ENCODE peak calls at places on chromosomes 7 and 10, in six cellular contexts. Q is psoas muscle, B is HCT116, C is PC-3, O is lower lobe of right lung, V is fibroblast of pulmonary artery. L is an unnamed sample.

GRCh38 chr10:43048301-43049051 is 28.4 kb upstream of the RET start:
- DNase-seq in C (no peak), O (peak), V (no peak), Q (no peak), B (no peak), L (no peak)

GRCh38 chr7:51067757-51068156 is 248.9 kb downstream of the COBL start:
- DNase-seq in C (peak), O (no peak), B (peak), V (peak), Q (no peak), L (peak)

GRCh38 chr10:14750900-14751575 is 23.7 kb downstream of the FAM107B start:
- DNase-seq in V (no peak), C (no peak), O (no peak), Q (peak), B (no peak), L (no peak)

GRCh38 chr10:24914148-24914547 is 38.3 kb downstream of the PRTFDC1 start:
- DNase-seq in B (no peak), O (no peak), Q (no peak), V (no peak), C (no peak), L (no peak)

GRCh38 chr7:41118490-41118889 is 584.4 kb downstream of the INHBA start:
- DNase-seq in O (no peak), V (no peak), C (no peak), Q (no peak), B (no peak), L (no peak)

GRCh38 chr7:129502708-129503685 is 666 bp downstream of the SMKR1 start:
- DNase-seq in C (no peak), Q (peak), O (no peak), B (no peak), V (no peak), L (no peak)

GRCh38 chr10:130498934-130499333 is 362.7 kb downstream of the GLRX3 start:
- DNase-seq in O (no peak), B (no peak), Q (no peak), V (no peak), C (no peak), L (no peak)

GRCh38 chr7:17690030-17690429 is 250.3 kb downstream of the SNX13 start:
- DNase-seq in Q (no peak), O (no peak), C (peak), V (peak), B (no peak), L (peak)

GRCh38 chr10:69728335-69728861 is 73.3 kb upstream of the COL13A1 start:
- DNase-seq in Q (no peak), B (no peak), O (no peak), C (peak), V (peak), L (no peak)

GRCh38 chr7:138785587-138786437 is 12.0 kb upstream of the TMEM213 start:
- DNase-seq in O (no peak), V (peak), Q (no peak), B (peak), C (peak), L (no peak)

GRCh38 chr7:25753837-25754236 is 398.2 kb upstream of the NFE2L3 start:
- DNase-seq in O (no peak), V (no peak), B (no peak), C (no peak), Q (no peak), L (no peak)

GRCh38 chr7:128879939-128880746 is 17.5 kb downstream of the ATP6V1F start:
- DNase-seq in Q (peak), C (peak), B (no peak), V (peak), O (peak), L (no peak)

GRCh38 chr7:31114593-31115343 is 62.7 kb downstream of the ADCYAP1R1 start:
- DNase-seq in B (no peak), C (peak), V (peak), Q (no peak), O (no peak), L (no peak)

GRCh38 chr10:133087679-133088523 is at the start of gene ADGRA1:
- DNase-seq in B (no peak), Q (no peak), O (no peak), C (no peak), V (no peak), L (no peak)

GRCh38 chr7:33774762-33775523 is 130.4 kb upstream of the BMPER start:
- DNase-seq in V (peak), C (peak), Q (peak), B (no peak), O (no peak), L (no peak)

GRCh38 chr10:126592901-126593300 is 77.6 kb downstream of the C10orf90 start:
- DNase-seq in Q (no peak), B (no peak), V (no peak), O (no peak), C (peak), L (no peak)

GRCh38 chr7:131157530-131158243 is 170.0 kb upstream of the MKLN1 start:
- DNase-seq in Q (peak), V (peak), B (no peak), C (no peak), O (peak), L (no peak)

GRCh38 chr7:139523988-139524815 is 717 bp downstream of the CLEC2L start:
- DNase-seq in V (no peak), B (no peak), O (no peak), Q (no peak), C (no peak), L (no peak)

GRCh38 chr7:44057849-44058758 is 7.3 kb downstream of the PGAM2 start:
- DNase-seq in B (no peak), Q (peak), O (no peak), C (no peak), V (no peak), L (no peak)

GRCh38 chr10:89262331-89263020 is 10.9 kb upstream of the LIPA start:
- DNase-seq in Q (no peak), O (no peak), V (no peak), B (no peak), C (peak), L (no peak)

GRCh38 chr10:10438335-10439123 is 579.1 kb upstream of the CELF2 start:
- DNase-seq in B (no peak), V (no peak), Q (no peak), O (no peak), C (no peak), L (no peak)

GRCh38 chr7:43664681-43665080 is 64.6 kb downstream of the COA1 start:
- DNase-seq in V (no peak), Q (no peak), B (no peak), O (no peak), C (no peak), L (no peak)

GRCh38 chr7:106281919-106282318 is 2.9 kb downstream of the NAMPT start:
- DNase-seq in B (no peak), V (peak), C (no peak), Q (no peak), O (no peak), L (no peak)

GRCh38 chr7:70694909-70695803 is 436.8 kb upstream of the GALNT17 start:
- DNase-seq in B (no peak), C (no peak), Q (peak), V (peak), O (no peak), L (no peak)

GRCh38 chr10:60434418-60435046 is 44.9 kb upstream of the ANK3 start:
- DNase-seq in B (peak), V (peak), Q (no peak), C (peak), O (no peak), L (peak)

GRCh38 chr7:157496426-157497275 is 159.8 kb downstream of the DNAJB6 start:
- DNase-seq in Q (no peak), B (no peak), V (no peak), O (no peak), C (no peak), L (no peak)

GRCh38 chr7:105743351-105743812 is 133.0 kb downstream of the ATXN7L1 start:
- DNase-seq in V (no peak), C (no peak), B (no peak), O (no peak), Q (no peak), L (no peak)

GRCh38 chr10:118259288-118259906 is 82.7 kb downstream of the FAM204A start:
- DNase-seq in C (peak), V (peak), O (no peak), Q (no peak), B (peak), L (no peak)

GRCh38 chr10:132372516-132373095 is 24.4 kb upstream of the PWWP2B start:
- DNase-seq in V (no peak), B (no peak), Q (no peak), C (no peak), O (peak), L (no peak)

GRCh38 chr10:66783296-66783695 is 142.5 kb upstream of the LRRTM3 start:
- DNase-seq in V (no peak), C (peak), B (no peak), Q (no peak), O (no peak), L (no peak)

GRCh38 chr10:103610083-103610472 is 116.6 kb downstream of the NEURL1 start:
- DNase-seq in B (no peak), C (no peak), Q (no peak), O (no peak), V (no peak), L (no peak)

GRCh38 chr10:91201213-91201996 is 19.1 kb upstream of the PCGF5 start:
- DNase-seq in Q (no peak), B (no peak), O (no peak), C (no peak), V (no peak), L (no peak)

GRCh38 chr7:4612939-4613841 is 68.9 kb upstream of the FOXK1 start:
- DNase-seq in B (no peak), O (no peak), V (peak), C (no peak), Q (no peak), L (no peak)

GRCh38 chr7:54252256-54253035 is 289.7 kb upstream of the VSTM2A start:
- DNase-seq in V (no peak), B (no peak), Q (no peak), O (no peak), C (peak), L (no peak)

GRCh38 chr10:69869291-69869841 is 67.7 kb downstream of the COL13A1 start:
- DNase-seq in C (peak), Q (peak), B (peak), O (no peak), V (peak), L (no peak)

GRCh38 chr7:131164025-131164899 is 163.4 kb upstream of the MKLN1 start:
- DNase-seq in C (peak), V (peak), O (no peak), Q (no peak), B (peak), L (no peak)

DNA sequence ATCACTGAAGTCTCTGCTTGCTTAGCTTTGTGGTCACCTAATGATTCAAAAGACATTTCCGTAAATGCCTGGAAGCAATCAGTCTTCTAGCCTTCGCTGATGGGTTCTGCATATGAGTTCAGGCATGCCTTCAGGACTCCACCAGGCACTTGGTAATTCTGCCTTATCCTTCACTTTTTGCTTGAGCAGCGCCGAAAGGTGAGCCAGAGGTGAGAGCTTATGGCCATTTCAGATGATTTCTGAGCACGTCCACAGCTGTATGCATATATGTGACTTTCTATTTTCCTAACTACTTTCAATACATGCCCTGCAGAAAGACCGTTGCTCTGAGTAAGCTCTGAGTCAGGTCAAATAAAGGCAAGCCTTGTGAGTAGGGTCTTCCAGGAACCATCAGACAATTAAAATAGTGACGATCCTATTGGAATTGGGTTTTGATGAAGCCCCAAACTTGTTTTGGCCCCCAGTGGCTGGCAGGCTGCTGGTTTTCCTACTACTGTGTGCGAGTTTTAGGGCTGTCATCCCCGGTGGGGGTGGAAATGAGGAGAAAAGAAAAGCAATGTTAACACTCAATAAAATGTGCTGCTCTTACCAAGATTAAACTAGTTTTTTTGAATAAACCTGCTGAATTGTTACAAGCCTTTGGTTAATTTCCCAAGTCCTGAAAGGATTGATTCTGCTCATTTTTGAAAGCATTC is 154.4 kb upstream of the AKR1E2 start:
- DNase-seq in B (peak), V (no peak), C (peak), O (no peak), Q (no peak), L (no peak)
- H3K4me3 ChIP-seq in B (peak), V (no peak), C (peak), O (no peak), Q (peak), L (no peak)

GRCh38 chr10:116733566-116733965 is 8.8 kb downstream of the HSPA12A start:
- DNase-seq in V (no peak), B (no peak), C (peak), Q (no peak), O (no peak), L (no peak)

GRCh38 chr10:116741391-116742351 is 695 bp downstream of the HSPA12A start:
- DNase-seq in B (no peak), V (no peak), C (no peak), O (no peak), Q (no peak), L (no peak)

GRCh38 chr10:116738359-116738738 is 4.0 kb downstream of the HSPA12A start:
- DNase-seq in Q (no peak), V (no peak), O (no peak), C (no peak), B (no peak), L (no peak)

GRCh38 chr10:116740971-116741370 is 1.4 kb downstream of the HSPA12A start:
- DNase-seq in C (no peak), V (no peak), Q (no peak), B (no peak), O (no peak), L (no peak)

DNA sequence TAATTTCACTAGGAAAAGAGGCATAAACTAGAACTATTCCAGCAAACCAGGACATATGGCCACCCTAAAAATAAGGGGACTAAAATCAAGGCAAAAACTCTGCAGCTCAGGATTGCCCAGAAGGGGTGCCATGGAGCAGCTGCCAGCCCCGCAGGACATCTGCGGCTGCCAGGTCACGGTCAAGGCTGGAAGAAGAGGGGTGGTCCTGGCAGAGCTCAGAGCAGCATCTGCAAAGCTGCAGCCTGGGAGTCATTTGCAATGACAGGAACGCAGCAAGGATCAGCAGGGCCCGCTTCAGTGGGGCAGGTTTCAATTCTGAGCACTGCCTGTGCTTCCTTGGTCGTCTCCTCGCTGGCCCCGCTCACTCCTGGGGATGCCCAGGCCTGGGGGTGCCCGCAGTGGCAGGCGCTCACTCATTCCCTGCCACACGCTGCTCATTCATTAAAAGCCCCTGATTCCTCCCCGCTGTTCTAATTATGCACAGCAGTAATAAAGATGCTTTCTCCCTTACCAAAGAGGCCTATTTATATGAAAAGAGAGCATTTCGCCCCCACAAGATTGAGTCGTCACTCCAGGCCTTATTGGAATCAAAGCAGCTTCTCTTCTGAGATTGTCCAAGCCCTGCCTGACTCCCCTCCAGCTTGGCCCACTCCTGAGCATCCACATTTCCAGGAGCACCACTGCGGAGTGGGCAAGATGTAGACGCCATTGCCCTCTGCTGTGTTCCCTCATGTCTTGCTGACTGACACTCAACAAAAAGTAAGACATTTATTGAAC is 4.6 kb downstream of the HSPA12A start:
- DNase-seq in Q (no peak), B (no peak), V (no peak), C (no peak), O (no peak), L (no peak)
- TF ChIP-seq CTCF in Q (no peak), B (peak), V (peak), C (peak), O (no peak), L (peak)

GRCh38 chr7:100873599-100874299 is 1.2 kb upstream of the SRRT start:
- DNase-seq in Q (no peak), B (no peak), O (no peak), V (no peak), C (no peak), L (no peak)
- H3K4me3 ChIP-seq in Q (peak), B (peak), O (peak), V (no peak), C (peak), L (peak)

DNA sequence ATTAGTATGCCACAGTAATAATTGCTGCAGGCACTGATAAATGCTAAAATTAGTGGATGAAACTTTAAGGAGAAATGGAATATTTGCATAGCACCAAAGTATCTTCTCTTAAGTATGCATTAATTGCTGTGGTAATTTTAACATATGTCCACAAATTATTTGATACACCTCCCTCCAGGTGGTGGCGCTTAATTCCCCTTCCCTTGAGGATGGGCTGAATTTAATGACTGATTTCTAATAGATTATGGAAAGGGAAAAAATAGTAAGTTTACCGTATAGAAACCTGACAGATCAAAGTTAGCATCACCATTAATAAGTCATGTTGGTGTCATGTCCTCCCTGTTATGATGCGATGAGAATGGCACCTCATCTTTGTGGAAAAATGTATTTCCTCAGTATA is 519.2 kb downstream of the TFEC start:
- DNase-seq in Q (no peak), V (no peak), B (no peak), O (no peak), C (peak), L (no peak)
- TF ChIP-seq CTCF in Q (no peak), V (no peak), B (no peak), O (no peak), C (peak), L (no peak)

GRCh38 chr7:140604076-140604475 is 36.5 kb downstream of the DENND2A start:
- DNase-seq in Q (no peak), C (no peak), B (no peak), O (no peak), V (no peak), L (no peak)
- H3K4me3 ChIP-seq in Q (no peak), C (peak), B (no peak), O (no peak), V (no peak), L (no peak)

GRCh38 chr10:61733358-61733940 is 70.7 kb downstream of the CABCOCO1 start:
- DNase-seq in Q (no peak), V (peak), B (peak), O (no peak), C (peak), L (no peak)
- TF ChIP-seq CTCF in Q (peak), V (peak), B (peak), O (peak), C (peak), L (peak)

DNA sequence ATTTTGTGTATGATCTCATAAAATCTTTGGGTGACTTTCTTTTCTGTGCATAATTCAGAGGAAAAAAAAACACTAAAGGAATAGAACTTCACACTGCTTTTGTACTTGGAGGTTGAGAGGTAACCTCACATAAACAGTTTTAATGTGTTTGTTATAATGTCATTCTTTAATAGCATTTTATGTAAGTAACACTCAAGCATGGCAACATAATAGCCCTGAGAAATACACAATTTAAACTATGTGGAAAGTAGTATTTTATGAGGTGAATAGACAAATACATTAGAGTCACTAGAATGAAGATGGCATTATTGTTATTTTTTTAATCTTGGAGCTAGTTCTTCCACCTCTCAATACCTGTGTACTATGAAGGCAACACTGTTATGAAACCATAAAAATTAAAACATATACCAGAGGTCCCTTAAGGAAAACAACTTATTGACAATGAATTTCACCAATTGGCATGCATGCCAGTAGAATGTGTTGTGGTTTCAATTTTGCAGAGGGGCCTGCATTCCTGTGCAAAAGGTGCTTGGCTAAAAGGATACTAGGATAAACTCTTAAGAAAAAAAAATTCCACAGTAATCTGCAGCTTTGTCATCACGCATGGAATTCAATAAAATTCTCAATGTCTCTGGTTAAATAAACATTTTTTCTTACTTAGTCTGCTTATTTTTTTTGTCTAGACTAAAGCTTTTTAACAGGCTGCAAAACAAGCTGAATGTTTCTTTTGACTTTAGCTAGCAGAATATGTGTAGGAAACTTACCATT is 102.5 kb downstream of the CD36 start:
- DNase-seq in V (peak), Q (no peak), C (peak), O (no peak), B (no peak), L (no peak)
- H3K4me3 ChIP-seq in V (no peak), Q (no peak), C (peak), O (no peak), B (no peak), L (no peak)

DNA sequence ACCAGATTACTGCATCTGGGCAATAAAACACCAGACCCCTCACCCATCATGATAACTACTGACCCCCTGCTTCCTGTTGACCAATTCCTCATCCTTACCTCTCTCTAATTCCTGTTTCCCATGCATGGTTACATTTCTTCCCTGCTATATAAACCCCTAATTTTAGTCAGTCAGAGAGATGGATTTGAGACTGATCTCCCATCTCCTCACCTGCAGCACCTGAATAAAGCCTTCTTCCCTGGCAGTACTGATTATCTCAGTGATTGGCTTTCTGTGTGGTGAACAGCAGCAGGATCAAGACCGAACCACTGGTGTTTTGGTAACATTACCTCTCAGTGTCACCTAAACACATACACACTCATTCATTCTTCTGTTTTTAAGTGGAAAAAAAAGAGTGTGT is 41.2 kb upstream of the SVIL start:
- DNase-seq in Q (no peak), B (no peak), O (no peak), V (no peak), C (no peak), L (no peak)
- TF ChIP-seq CTCF in Q (no peak), B (no peak), O (no peak), V (no peak), C (no peak), L (no peak)